ENCODE peak calls at places on chromosomes 4 and X, in five cellular contexts. One of them, this sample, is unnamed. For H3K9me3 and H3K4me1, the result is how much of the 10 kb centered on the place peaks cover.

GRCh38 chr4:156536661-156537060 is 434.9 kb downstream of the PDGFC start:
- DNase-seq in H9: no peak
- DNase-seq in IMR-90: peak
- DNase-seq in neuronal stem cell: no peak
- DNase-seq in mesenchymal stem cell: no peak
- DNase-seq in this sample: peak

GRCh38 chr4:16225139-16225538 is 1.1 kb downstream of the TAPT1 start:
- DNase-seq in H9: no peak
- DNase-seq in IMR-90: peak
- DNase-seq in neuronal stem cell: no peak
- DNase-seq in mesenchymal stem cell: peak
- DNase-seq in this sample: peak

GRCh38 chr4:10108818-10109783 is 7.5 kb downstream of the WDR1 start:
- DNase-seq in H9: no peak
- DNase-seq in IMR-90: peak
- DNase-seq in neuronal stem cell: no peak
- DNase-seq in mesenchymal stem cell: peak
- DNase-seq in this sample: peak

GRCh38 chr4:110275871-110276270 is 77.5 kb upstream of the ELOVL6 start:
- DNase-seq in H9: no peak
- DNase-seq in IMR-90: peak
- DNase-seq in neuronal stem cell: no peak
- DNase-seq in mesenchymal stem cell: peak
- DNase-seq in this sample: no peak

GRCh38 chr4:20127626-20128025 is 124.1 kb upstream of the SLIT2 start:
- DNase-seq in H9: no peak
- DNase-seq in IMR-90: peak
- DNase-seq in neuronal stem cell: no peak
- DNase-seq in mesenchymal stem cell: no peak
- DNase-seq in this sample: no peak

GRCh38 chrX:53379747-53380146 is 42.7 kb downstream of the SMC1A start:
- DNase-seq in H9: no peak
- DNase-seq in IMR-90: no peak
- DNase-seq in neuronal stem cell: no peak
- DNase-seq in mesenchymal stem cell: no peak
- DNase-seq in this sample: no peak

GRCh38 chr4:74316397-74316796 is 8.1 kb downstream of the EPGN start:
- DNase-seq in H9: no peak
- DNase-seq in IMR-90: no peak
- DNase-seq in neuronal stem cell: no peak
- DNase-seq in mesenchymal stem cell: peak
- DNase-seq in this sample: no peak

GRCh38 chrX:112654871-112655270 is 24.9 kb downstream of the LHFPL1 start:
- DNase-seq in H9: no peak
- DNase-seq in IMR-90: peak
- DNase-seq in neuronal stem cell: no peak
- DNase-seq in mesenchymal stem cell: peak
- DNase-seq in this sample: no peak

GRCh38 chr4:37188100-37188499 is 56.4 kb upstream of the NWD2 start:
- DNase-seq in H9: peak
- DNase-seq in IMR-90: no peak
- DNase-seq in neuronal stem cell: no peak
- DNase-seq in mesenchymal stem cell: no peak
- DNase-seq in this sample: no peak

GRCh38 chr4:158111241-158111640 is 61.6 kb downstream of the GASK1B start:
- DNase-seq in H9: no peak
- DNase-seq in IMR-90: peak
- DNase-seq in neuronal stem cell: no peak
- DNase-seq in mesenchymal stem cell: no peak
- DNase-seq in this sample: no peak

GRCh38 chrX:137171626-137172025 is 137.8 kb upstream of the GPR101 start:
- DNase-seq in H9: no peak
- DNase-seq in IMR-90: no peak
- DNase-seq in neuronal stem cell: no peak
- DNase-seq in mesenchymal stem cell: no peak
- DNase-seq in this sample: no peak

GRCh38 chr4:166078956-166079355 is 205.9 kb downstream of the TLL1 start:
- DNase-seq in H9: no peak
- DNase-seq in IMR-90: no peak
- DNase-seq in neuronal stem cell: no peak
- DNase-seq in mesenchymal stem cell: peak
- DNase-seq in this sample: no peak

GRCh38 chrX:24024819-24025740 is 1.9 kb downstream of the KLHL15 start:
- DNase-seq in H9: peak
- DNase-seq in IMR-90: peak
- DNase-seq in neuronal stem cell: peak
- DNase-seq in mesenchymal stem cell: peak
- DNase-seq in this sample: peak

GRCh38 chr4:108931926-108932325 is 169.1 kb upstream of the ETNPPL start:
- DNase-seq in H9: no peak
- DNase-seq in IMR-90: no peak
- DNase-seq in neuronal stem cell: no peak
- DNase-seq in mesenchymal stem cell: no peak
- DNase-seq in this sample: no peak

GRCh38 chr4:8515316-8516060 is 64.7 kb upstream of the GPR78 start:
- DNase-seq in H9: no peak
- DNase-seq in IMR-90: peak
- DNase-seq in neuronal stem cell: no peak
- DNase-seq in mesenchymal stem cell: peak
- DNase-seq in this sample: peak

GRCh38 chr4:110515676-110516075 is 39.7 kb downstream of the ENPEP start:
- DNase-seq in H9: no peak
- DNase-seq in IMR-90: no peak
- DNase-seq in neuronal stem cell: no peak
- DNase-seq in mesenchymal stem cell: peak
- DNase-seq in this sample: no peak

GRCh38 chr4:15682790-15683495 is 1.3 kb downstream of the FAM200B start:
- DNase-seq in H9: no peak
- DNase-seq in IMR-90: peak
- DNase-seq in neuronal stem cell: no peak
- DNase-seq in mesenchymal stem cell: peak
- DNase-seq in this sample: no peak

GRCh38 chrX:132737743-132738142 is 220.7 kb downstream of the HS6ST2 start:
- DNase-seq in H9: no peak
- DNase-seq in IMR-90: no peak
- DNase-seq in neuronal stem cell: no peak
- DNase-seq in mesenchymal stem cell: no peak
- DNase-seq in this sample: no peak

GRCh38 chr4:103786014-103786413 is 66.2 kb upstream of the TACR3 start:
- DNase-seq in H9: peak
- DNase-seq in IMR-90: no peak
- DNase-seq in neuronal stem cell: peak
- DNase-seq in mesenchymal stem cell: peak
- DNase-seq in this sample: peak

GRCh38 chr4:19791422-19792113 is 460.1 kb upstream of the SLIT2 start:
- DNase-seq in H9: no peak
- DNase-seq in IMR-90: peak
- DNase-seq in neuronal stem cell: no peak
- DNase-seq in mesenchymal stem cell: no peak
- DNase-seq in this sample: no peak

GRCh38 chr4:3765271-3766206 is 646 bp upstream of the ADRA2C start:
- DNase-seq in H9: peak
- DNase-seq in IMR-90: peak
- DNase-seq in neuronal stem cell: peak
- DNase-seq in mesenchymal stem cell: peak
- DNase-seq in this sample: no peak

GRCh38 chr4:77931452-77932135 is 69.0 kb downstream of the MRPL1 start:
- DNase-seq in H9: no peak
- DNase-seq in IMR-90: peak
- DNase-seq in neuronal stem cell: no peak
- DNase-seq in mesenchymal stem cell: peak
- DNase-seq in this sample: no peak

GRCh38 chr4:102511830-102512605 is 10.9 kb downstream of the NFKB1 start:
- DNase-seq in H9: no peak
- DNase-seq in IMR-90: no peak
- DNase-seq in neuronal stem cell: no peak
- DNase-seq in mesenchymal stem cell: no peak
- DNase-seq in this sample: peak

GRCh38 chrX:41823402-41823801 is 99.4 kb downstream of the GPR82 start:
- DNase-seq in H9: no peak
- DNase-seq in IMR-90: no peak
- DNase-seq in neuronal stem cell: no peak
- DNase-seq in mesenchymal stem cell: no peak
- DNase-seq in this sample: no peak

GRCh38 chr4:159206427-159206871 is 103.6 kb downstream of the RAPGEF2 start:
- DNase-seq in H9: no peak
- DNase-seq in IMR-90: peak
- DNase-seq in neuronal stem cell: no peak
- DNase-seq in mesenchymal stem cell: peak
- DNase-seq in this sample: no peak

GRCh38 chr4:104490770-104491395 is 3.8 kb downstream of the CXXC4 start:
- DNase-seq in H9: peak
- DNase-seq in IMR-90: peak
- DNase-seq in neuronal stem cell: peak
- DNase-seq in mesenchymal stem cell: peak
- DNase-seq in this sample: no peak

GRCh38 chr4:182478475-182478874 is 235.3 kb downstream of the TENM3 start:
- DNase-seq in H9: no peak
- DNase-seq in IMR-90: peak
- DNase-seq in neuronal stem cell: no peak
- DNase-seq in mesenchymal stem cell: peak
- DNase-seq in this sample: no peak

GRCh38 chr4:20544645-20545044 is 155.6 kb upstream of the PACRGL start:
- DNase-seq in H9: no peak
- DNase-seq in IMR-90: peak
- DNase-seq in neuronal stem cell: peak
- DNase-seq in mesenchymal stem cell: peak
- DNase-seq in this sample: no peak

GRCh38 chr4:73499996-73500765 is 18.6 kb downstream of the AFM start:
- DNase-seq in H9: no peak
- DNase-seq in IMR-90: peak
- DNase-seq in neuronal stem cell: no peak
- DNase-seq in mesenchymal stem cell: peak
- DNase-seq in this sample: no peak

GRCh38 chr4:115042496-115042895 is 70.9 kb downstream of the NDST4 start:
- DNase-seq in H9: no peak
- DNase-seq in IMR-90: no peak
- DNase-seq in neuronal stem cell: no peak
- DNase-seq in mesenchymal stem cell: peak
- DNase-seq in this sample: peak

GRCh38 chrX:39808471-39808917 is 289.3 kb downstream of the BCOR start:
- DNase-seq in H9: no peak
- DNase-seq in IMR-90: peak
- DNase-seq in neuronal stem cell: no peak
- DNase-seq in mesenchymal stem cell: peak
- DNase-seq in this sample: peak

GRCh38 chr4:81470456-81471327 is 1.0 kb downstream of the RASGEF1B start:
- DNase-seq in H9: peak
- DNase-seq in IMR-90: no peak
- DNase-seq in neuronal stem cell: no peak
- DNase-seq in mesenchymal stem cell: peak
- DNase-seq in this sample: no peak

GRCh38 chr4:8201341-8201781 is 2.3 kb downstream of the SH3TC1 start:
- DNase-seq in H9: no peak
- DNase-seq in IMR-90: no peak
- DNase-seq in neuronal stem cell: no peak
- DNase-seq in mesenchymal stem cell: no peak
- DNase-seq in this sample: no peak

GRCh38 chr4:145904413-145905177 is 34.0 kb downstream of the ZNF827 start:
- DNase-seq in H9: no peak
- DNase-seq in IMR-90: peak
- DNase-seq in neuronal stem cell: no peak
- DNase-seq in mesenchymal stem cell: no peak
- DNase-seq in this sample: no peak
- H3K9me3 ChIP-seq in H9: under half
- H3K9me3 ChIP-seq in IMR-90: under half
- H3K9me3 ChIP-seq in neuronal stem cell: under half
- H3K9me3 ChIP-seq in mesenchymal stem cell: under half
- H3K9me3 ChIP-seq in this sample: under half

GRCh38 chr4:173919861-173920260 is 363.6 kb downstream of the FBXO8 start:
- DNase-seq in H9: no peak
- DNase-seq in IMR-90: no peak
- DNase-seq in neuronal stem cell: no peak
- DNase-seq in mesenchymal stem cell: no peak
- DNase-seq in this sample: no peak

GRCh38 chr4:173919196-173919595 is 364.3 kb downstream of the FBXO8 start:
- DNase-seq in H9: no peak
- DNase-seq in IMR-90: peak
- DNase-seq in neuronal stem cell: no peak
- DNase-seq in mesenchymal stem cell: peak
- DNase-seq in this sample: no peak

GRCh38 chr4:173930329-173930967 is 353.0 kb downstream of the FBXO8 start:
- DNase-seq in H9: no peak
- DNase-seq in IMR-90: no peak
- DNase-seq in neuronal stem cell: no peak
- DNase-seq in mesenchymal stem cell: no peak
- DNase-seq in this sample: no peak

GRCh38 chr4:173929921-173930320 is 353.5 kb downstream of the FBXO8 start:
- DNase-seq in H9: no peak
- DNase-seq in IMR-90: no peak
- DNase-seq in neuronal stem cell: no peak
- DNase-seq in mesenchymal stem cell: no peak
- DNase-seq in this sample: no peak

GRCh38 chr4:173924561-173924960 is 358.9 kb downstream of the FBXO8 start:
- DNase-seq in H9: no peak
- DNase-seq in IMR-90: no peak
- DNase-seq in neuronal stem cell: no peak
- DNase-seq in mesenchymal stem cell: peak
- DNase-seq in this sample: no peak
- H3K14ac ChIP-seq in H9: no peak
- H3K14ac ChIP-seq in IMR-90: no peak
- H3K14ac ChIP-seq in neuronal stem cell: no peak
- H3K14ac ChIP-seq in mesenchymal stem cell: no peak
- H3K14ac ChIP-seq in this sample: no peak

DNA sequence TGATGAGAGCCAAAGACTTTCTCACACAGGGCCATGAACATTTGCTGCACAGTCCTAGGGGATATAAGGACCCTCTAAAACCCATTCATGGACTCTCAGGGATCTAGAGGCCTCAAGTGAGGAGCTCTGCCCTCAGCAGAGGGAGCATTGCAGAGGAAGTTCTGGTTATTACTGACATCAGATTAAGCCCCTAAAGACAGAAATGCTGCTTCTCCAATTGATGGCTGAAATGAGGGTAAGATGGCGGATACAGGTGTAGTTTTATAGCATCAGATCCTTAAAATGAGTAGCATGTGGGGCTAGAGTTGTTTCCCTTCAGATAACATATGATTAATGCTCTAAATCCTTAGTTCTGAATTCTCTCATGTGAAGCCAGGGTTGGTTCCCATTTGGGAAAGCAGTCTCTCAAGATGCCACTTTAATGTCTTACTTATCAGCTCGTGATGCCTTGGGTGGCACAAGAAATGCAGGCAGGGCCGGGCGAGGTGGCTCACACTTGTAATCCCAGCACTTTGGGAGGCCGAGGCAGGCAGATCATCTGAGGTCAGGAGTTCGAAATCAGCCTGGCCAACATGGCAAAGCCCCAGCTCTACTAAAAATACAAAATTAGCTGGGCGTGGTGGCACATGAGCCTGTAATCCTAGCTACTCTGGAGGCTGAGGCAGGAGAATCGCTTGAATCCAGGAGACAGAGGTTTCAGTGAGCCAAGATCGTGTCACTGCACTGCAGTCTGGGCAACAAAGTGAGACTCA is 7.9 kb downstream of the RHOH start:
- DNase-seq in H9: no peak
- DNase-seq in IMR-90: no peak
- DNase-seq in neuronal stem cell: no peak
- DNase-seq in mesenchymal stem cell: no peak
- DNase-seq in this sample: no peak
- H3K4me1 ChIP-seq in H9: under half
- H3K4me1 ChIP-seq in IMR-90: under half
- H3K4me1 ChIP-seq in neuronal stem cell: under half
- H3K4me1 ChIP-seq in mesenchymal stem cell: under half
- H3K4me1 ChIP-seq in this sample: under half

GRCh38 chr4:186264660-186265059 is 1.3 kb upstream of the F11 start:
- DNase-seq in H9: no peak
- DNase-seq in IMR-90: no peak
- DNase-seq in neuronal stem cell: no peak
- DNase-seq in mesenchymal stem cell: no peak
- DNase-seq in this sample: no peak
- H3K9me3 ChIP-seq in H9: under half
- H3K9me3 ChIP-seq in IMR-90: under half
- H3K9me3 ChIP-seq in neuronal stem cell: under half
- H3K9me3 ChIP-seq in mesenchymal stem cell: under half
- H3K9me3 ChIP-seq in this sample: under half